ENCODE peak calls at places on chromosomes 7 and 10, in nine cellular contexts. J is A549; F is endothelial cell; O is BE2C; D is activated T-helper 1 cell treated with anti-CD3 and anti-CD28 coated beads, Interleukin-2, amount 50 U/mL, for 16 hours; V is dermis microvascular lymphatic vessel endothelial cell; N is astrocyte of the spinal cord; M is ascending aorta; C is activated gamma-delta T cell treated with Interleukin-2 at 50 U/mL for 16 hours. X is an unnamed sample.

GRCh38 chr7:30775992-30776391 is 4.8 kb downstream of the MINDY4 start:
- DNase-seq in O (no peak), D (no peak), N (no peak), J (no peak), M (no peak), V (no peak), C (no peak), F (no peak), X (no peak)

GRCh38 chr7:117250245-117250644 is 72.6 kb downstream of the WNT2 start:
- DNase-seq in M (no peak), F (no peak), C (no peak), J (no peak), N (no peak), V (no peak), D (no peak), O (no peak), X (no peak)

GRCh38 chr7:37732253-37732652 is 48.7 kb downstream of the GPR141 start:
- DNase-seq in N (no peak), J (peak; percentile 48), F (peak; percentile 66), C (no peak), V (peak; percentile 14), O (peak; percentile 16), M (peak; percentile 67), D (no peak), X (peak; percentile 71)

GRCh38 chr7:97075928-97076327 is 41.6 kb upstream of the SDHAF3 start:
- DNase-seq in O (no peak), J (peak; percentile 12), M (no peak), C (no peak), D (no peak), N (no peak), V (no peak), F (no peak), X (peak; percentile 27)

GRCh38 chr10:124742418-124743187 is 1.6 kb downstream of the FAM53B start:
- DNase-seq in N (no peak), C (no peak), V (no peak), M (peak; percentile 68), J (peak; percentile 47), F (peak; percentile 43), D (no peak), O (peak; percentile 39), X (no peak)

GRCh38 chr10:16566202-16566805 is 44.6 kb upstream of the C1QL3 start:
- DNase-seq in C (no peak), D (no peak), F (no peak), J (no peak), V (no peak), O (no peak), M (no peak), N (no peak), X (no peak)

GRCh38 chr10:683448-684071 is 5.9 kb downstream of the DIP2C start:
- DNase-seq in F (no peak), N (peak; percentile 95), O (no peak), V (no peak), J (peak; percentile 86), C (no peak), D (no peak), M (peak; percentile 89), X (no peak)

GRCh38 chr10:11018426-11018818 is 750 bp downstream of the CELF2 start:
- DNase-seq in C (no peak), V (no peak), O (no peak), J (no peak), F (peak; percentile 41), M (no peak), N (no peak), D (peak; percentile 1), X (no peak)

GRCh38 chr7:93245525-93246432 is 13.6 kb downstream of the VPS50 start:
- DNase-seq in N (peak; percentile 48), V (peak; percentile 30), O (no peak), C (no peak), F (no peak), J (peak; percentile 20), M (no peak), D (no peak), X (no peak)

GRCh38 chr10:29056729-29057128 is 232.1 kb upstream of the LYZL1 start:
- DNase-seq in J (no peak), C (no peak), N (no peak), F (no peak), O (peak; percentile 50), D (no peak), M (no peak), V (no peak), X (no peak)

GRCh38 chr7:143320620-143321019 is 4.7 kb downstream of the CLCN1 start:
- DNase-seq in N (no peak), M (no peak), D (no peak), F (no peak), V (no peak), O (peak; percentile 25), J (no peak), C (no peak), X (no peak)

GRCh38 chr7:73612598-73613269 is 11.6 kb downstream of the MLXIPL start:
- DNase-seq in F (peak; percentile 49), M (no peak), V (no peak), O (peak; percentile 39), C (no peak), D (no peak), N (peak; percentile 37), J (peak; percentile 98), X (no peak)

GRCh38 chr7:9625953-9626352 is 1192.5 kb downstream of the NXPH1 start:
- DNase-seq in J (no peak), V (no peak), N (no peak), C (no peak), O (no peak), F (no peak), D (no peak), M (no peak), X (no peak)

GRCh38 chr10:46091834-46092522 is 45.9 kb upstream of the MSMB start:
- DNase-seq in D (no peak), C (no peak), O (no peak), N (no peak), V (no peak), J (no peak), F (no peak), M (no peak), X (no peak)

GRCh38 chr7:107528461-107528860 is 35.3 kb downstream of the COG5 start:
- DNase-seq in D (no peak), N (peak; percentile 65), F (no peak), O (no peak), V (no peak), C (no peak), M (no peak), J (no peak), X (peak; percentile 5)

GRCh38 chr10:63003816-63004453 is 129.2 kb upstream of the NRBF2 start:
- DNase-seq in M (no peak), F (no peak), O (no peak), J (no peak), N (no peak), C (no peak), V (no peak), D (no peak), X (no peak)

GRCh38 chr7:125126376-125126775 is 196.8 kb upstream of the POT1 start:
- DNase-seq in V (no peak), O (no peak), C (no peak), D (no peak), N (peak; percentile 47), F (no peak), M (no peak), J (no peak), X (no peak)

GRCh38 chr10:95755511-95756004 is 405 bp upstream of the ENTPD1 start:
- DNase-seq in V (no peak), J (peak; percentile 31), C (no peak), F (no peak), N (no peak), M (peak; percentile 81), D (no peak), O (no peak), X (no peak)

GRCh38 chr7:79922894-79923293 is 211.7 kb upstream of the GNAI1 start:
- DNase-seq in D (no peak), O (no peak), V (no peak), F (no peak), J (no peak), N (no peak), M (no peak), C (no peak), X (no peak)

GRCh38 chr7:45136106-45137060 is 21.2 kb upstream of the RAMP3 start:
- DNase-seq in C (peak; percentile 63), V (peak; percentile 64), D (peak; percentile 44), O (peak; percentile 55), M (no peak), F (peak; percentile 67), J (peak; percentile 76), N (peak; percentile 65), X (peak; percentile 81)

GRCh38 chr10:100355069-100355468 is 8.0 kb downstream of the SCD start:
- DNase-seq in O (no peak), J (no peak), V (no peak), F (no peak), M (no peak), N (no peak), C (no peak), D (no peak), X (no peak)

GRCh38 chr10:100148353-100149211 is 37.2 kb downstream of the ERLIN1 start:
- DNase-seq in V (peak; percentile 5), J (peak; percentile 37), M (no peak), C (no peak), N (peak; percentile 17), D (peak; percentile 13), O (peak; percentile 39), F (no peak), X (no peak)

GRCh38 chr7:158555034-158555520 is 32.5 kb downstream of the PTPRN2 start:
- DNase-seq in C (no peak), O (no peak), D (no peak), M (no peak), F (no peak), J (no peak), V (no peak), N (no peak), X (no peak)

GRCh38 chr7:137771679-137772078 is 75.1 kb downstream of the DGKI start:
- DNase-seq in J (no peak), D (no peak), V (no peak), F (no peak), N (peak; percentile 86), O (no peak), M (no peak), C (no peak), X (no peak)

GRCh38 chr7:40200791-40201190 is 66.0 kb downstream of the SUGCT start:
- DNase-seq in N (peak; percentile 86), V (no peak), M (no peak), J (no peak), F (no peak), D (no peak), O (no peak), C (no peak), X (no peak)

GRCh38 chr7:141688038-141688437 is 13.9 kb downstream of the DENND11 start:
- DNase-seq in J (no peak), F (no peak), N (no peak), V (no peak), D (no peak), O (no peak), C (no peak), M (no peak), X (no peak)

GRCh38 chr10:3147117-3147820 is 25.3 kb downstream of the PITRM1 start:
- DNase-seq in C (no peak), N (no peak), V (no peak), F (no peak), J (no peak), D (no peak), M (no peak), O (no peak), X (no peak)

GRCh38 chr7:108132551-108133265 is 2.5 kb upstream of the LAMB4 start:
- DNase-seq in V (no peak), O (peak; percentile 27), M (no peak), J (no peak), D (no peak), F (no peak), C (no peak), N (peak; percentile 18), X (peak; percentile 18)

GRCh38 chr10:11265486-11265885 is 247.8 kb downstream of the CELF2 start:
- DNase-seq in N (no peak), J (no peak), M (no peak), D (no peak), F (no peak), V (no peak), O (no peak), C (no peak), X (no peak)

GRCh38 chr7:24858108-24858977 is 101.1 kb upstream of the GSDME start:
- DNase-seq in V (no peak), N (no peak), J (no peak), C (no peak), F (no peak), O (no peak), M (no peak), D (no peak), X (no peak)

GRCh38 chr7:22610258-22610657 is 110.3 kb upstream of the STEAP1B start:
- DNase-seq in O (no peak), D (no peak), N (no peak), J (no peak), C (no peak), V (no peak), F (no peak), M (no peak), X (no peak)

X was measured in NT2/D1.